ENCODE peak calls at places on chromosomes 12 and 14, in five cellular contexts. C is CD8-positive, alpha-beta T cell; E is hepatocyte; M is CD8-positive, alpha-beta memory T cell; T is tibial artery. P is an unnamed sample. For H3K4me1, the result is how much of the 10 kb centered on the place peaks cover.

GRCh38 chr12:124684496-124684895 is 117.1 kb upstream of the NCOR2 start:
- DNase-seq in C (no peak), E (no peak), M (no peak), T (peak), P (no peak)

GRCh38 chr14:88005978-88006851 is 1.3 kb downstream of the GPR65 start:
- DNase-seq in C (peak), E (no peak), M (peak), T (no peak), P (no peak)

GRCh38 chr12:122174155-122174845 is at the start of gene IL31:
- DNase-seq in C (no peak), E (no peak), M (no peak), T (no peak), P (no peak)

GRCh38 chr14:102699416-102700110 is 77.7 kb upstream of the TRAF3 start:
- DNase-seq in C (no peak), E (no peak), M (no peak), T (no peak), P (no peak)

GRCh38 chr12:26610774-26611173 is 222.2 kb downstream of the ITPR2 start:
- DNase-seq in C (no peak), E (no peak), M (no peak), T (no peak), P (no peak)

GRCh38 chr12:51188359-51189051 is 15.6 kb upstream of the TFCP2 start:
- DNase-seq in C (no peak), E (no peak), M (no peak), T (no peak), P (no peak)

GRCh38 chr12:4417471-4417870 is 28.1 kb downstream of the FGF6 start:
- DNase-seq in C (no peak), E (no peak), M (no peak), T (no peak), P (no peak)

GRCh38 chr12:58633479-58633878 is 286.8 kb downstream of the LRIG3 start:
- DNase-seq in C (no peak), E (no peak), M (no peak), T (no peak), P (no peak)

GRCh38 chr12:68854078-68854468 is 46.1 kb downstream of the MDM2 start:
- DNase-seq in C (no peak), E (no peak), M (no peak), T (no peak), P (no peak)

GRCh38 chr12:92133166-92133565 is 12.5 kb downstream of the BTG1 start:
- DNase-seq in C (no peak), E (no peak), M (no peak), T (no peak), P (peak)
- H3K4me1 ChIP-seq in C (half or more), E (half or more), M (half or more), T (under half), P (half or more)

GRCh38 chr14:53060046-53060445 is 93.1 kb downstream of the DDHD1 start:
- DNase-seq in C (no peak), E (no peak), M (no peak), T (no peak), P (no peak)
- H3K4me1 ChIP-seq in C (under half), E (under half), M (under half), T (under half), P (under half)

GRCh38 chr14:77025744-77026165 is 2.8 kb downstream of the IRF2BPL start:
- DNase-seq in C (no peak), E (no peak), M (no peak), T (no peak), P (no peak)
- H3K4me1 ChIP-seq in C (half or more), E (under half), M (half or more), T (under half), P (under half)

GRCh38 chr14:100063314-100063941 is 1.8 kb upstream of the EVL start:
- DNase-seq in C (no peak), E (no peak), M (no peak), T (no peak), P (no peak)

GRCh38 chr14:100065942-100066574 is 836 bp downstream of the EVL start:
- DNase-seq in C (peak), E (no peak), M (peak), T (no peak), P (peak)

GRCh38 chr14:100067481-100067880 is 2.3 kb downstream of the EVL start:
- DNase-seq in C (no peak), E (no peak), M (no peak), T (no peak), P (no peak)

GRCh38 chr14:100066984-100067383 is 1.8 kb downstream of the EVL start:
- DNase-seq in C (no peak), E (no peak), M (no peak), T (no peak), P (no peak)

DNA sequence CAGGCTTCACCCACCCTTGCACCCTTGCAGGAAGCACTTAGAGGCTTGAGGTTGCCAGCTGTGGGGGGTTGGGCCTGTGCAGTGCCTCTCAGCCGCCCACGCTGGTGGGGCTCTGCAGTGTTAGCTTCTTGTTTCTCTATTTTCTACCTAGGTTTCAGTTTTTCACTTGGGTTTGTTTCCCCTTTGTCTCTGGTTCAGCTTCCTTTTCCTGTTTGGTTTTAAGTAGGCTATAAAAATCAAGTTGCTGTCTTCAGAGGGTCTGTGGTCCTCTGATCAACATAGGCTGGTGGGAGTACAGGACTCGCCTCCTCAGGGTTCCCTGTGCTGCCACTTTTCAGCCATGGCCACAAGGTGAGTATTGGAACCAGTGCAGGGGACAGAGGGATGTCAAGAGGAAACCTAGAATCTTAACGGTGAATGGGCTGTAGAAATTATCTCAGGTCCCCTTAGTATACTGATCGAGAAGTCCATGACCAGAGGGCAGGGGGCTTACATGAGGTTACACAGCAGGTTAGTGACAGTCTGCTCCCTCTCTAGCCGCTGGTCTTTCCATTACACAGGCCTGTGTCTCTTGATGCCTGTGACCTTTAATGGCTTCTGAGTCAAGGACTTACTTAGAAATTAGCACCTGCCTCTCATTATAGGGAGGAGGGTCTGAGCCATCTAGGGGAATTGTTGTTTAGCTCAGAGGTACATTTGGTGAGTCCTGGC is at the start of gene EVL:
- DNase-seq in C (peak), E (no peak), M (peak), T (no peak), P (no peak)
- H3K4me1 ChIP-seq in C (half or more), E (under half), M (half or more), T (under half), P (under half)

GRCh38 chr12:93782854-93783253 is 105.7 kb downstream of the CRADD start:
- DNase-seq in C (no peak), E (no peak), M (no peak), T (no peak), P (no peak)
- H3K4me1 ChIP-seq in C (under half), E (half or more), M (under half), T (under half), P (under half)

GRCh38 chr14:56224691-56225681 is 106.8 kb downstream of the PELI2 start:
- DNase-seq in C (no peak), E (peak), M (no peak), T (no peak), P (no peak)
- H3K4me1 ChIP-seq in C (under half), E (under half), M (under half), T (under half), P (under half)

DNA sequence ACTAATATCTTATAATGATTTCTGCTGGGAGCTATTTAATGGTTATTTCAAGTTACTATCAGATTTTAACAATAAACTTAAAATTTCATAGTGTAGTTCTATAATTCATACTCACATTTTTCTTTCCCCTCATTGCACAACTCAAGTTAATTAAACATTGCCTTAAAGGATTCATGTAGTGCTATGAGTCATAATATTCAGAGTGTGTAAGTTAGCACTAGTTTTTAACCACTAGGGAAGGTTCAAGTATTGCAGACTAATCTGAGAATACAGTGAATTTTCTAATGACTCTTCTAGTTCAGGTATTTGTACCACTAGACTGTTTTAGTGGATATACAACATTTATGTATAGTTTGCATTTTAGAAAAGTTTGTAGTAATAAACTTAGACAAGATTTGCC is 49.9 kb downstream of the FOXA1 start:
- DNase-seq in C (no peak), E (no peak), M (no peak), T (no peak), P (no peak)
- H3K4me1 ChIP-seq in C (under half), E (under half), M (under half), T (under half), P (under half)

GRCh38 chr12:105332925-105333324 is 2.4 kb downstream of the C12orf75 start:
- DNase-seq in C (no peak), E (no peak), M (no peak), T (no peak), P (no peak)

GRCh38 chr12:105335856-105336255 is 5.4 kb downstream of the C12orf75 start:
- DNase-seq in C (no peak), E (no peak), M (no peak), T (no peak), P (no peak)

GRCh38 chr12:105331805-105332251 is 1.3 kb downstream of the C12orf75 start:
- DNase-seq in C (peak), E (peak), M (peak), T (no peak), P (no peak)

GRCh38 chr12:105334568-105334967 is 4.1 kb downstream of the C12orf75 start:
- DNase-seq in C (no peak), E (no peak), M (no peak), T (no peak), P (no peak)

DNA sequence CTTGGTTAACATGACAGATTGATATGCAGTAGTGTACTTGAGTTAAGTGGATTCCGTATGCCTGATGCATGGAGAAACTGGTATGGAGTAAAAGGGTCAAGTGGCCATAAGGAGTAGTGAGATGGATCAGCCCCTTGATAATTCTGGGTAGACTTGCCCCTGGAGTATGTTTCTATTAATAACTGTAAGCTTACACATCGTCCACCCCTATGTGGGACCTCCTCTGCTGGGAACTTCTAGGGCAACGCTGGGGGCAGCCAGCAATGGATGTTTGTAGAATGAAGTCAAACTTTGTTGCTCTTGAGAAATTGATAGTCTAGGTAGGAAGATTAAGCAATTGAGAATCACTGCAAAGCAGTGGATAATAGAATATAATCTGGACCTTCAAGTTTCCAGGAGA is 3.5 kb downstream of the C12orf75 start:
- DNase-seq in C (no peak), E (no peak), M (no peak), T (no peak), P (peak)
- H3K4me1 ChIP-seq in C (under half), E (under half), M (under half), T (under half), P (under half)

GRCh38 chr12:62654558-62655241 is 188.1 kb downstream of the MON2 start:
- DNase-seq in C (no peak), E (no peak), M (no peak), T (no peak), P (no peak)
- H3K4me1 ChIP-seq in C (under half), E (under half), M (under half), T (under half), P (under half)

DNA sequence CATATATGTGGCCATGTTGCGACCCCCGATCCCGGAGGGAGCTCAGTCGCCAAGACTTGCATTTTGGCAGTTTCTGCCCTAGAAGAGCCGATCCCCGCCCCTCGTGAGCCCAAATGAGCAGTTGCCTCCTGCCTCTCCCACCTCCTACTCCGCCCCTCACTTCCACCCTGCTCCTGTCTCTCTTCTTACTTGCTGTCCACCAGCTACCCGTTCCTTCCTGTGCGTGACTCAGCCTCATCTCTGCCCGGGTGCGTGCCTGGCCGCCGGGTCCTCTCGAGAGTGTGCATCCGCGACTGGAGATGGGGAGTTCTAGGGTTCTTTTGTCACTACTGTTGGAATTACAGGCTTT is 585 bp downstream of the GPATCH2L start:
- DNase-seq in C (peak), E (peak), M (peak), T (peak), P (peak)
- H3K4me1 ChIP-seq in C (half or more), E (under half), M (under half), T (under half), P (under half)